ENCODE peak calls at places on chromosomes 3 and 15, in ten cellular contexts. N is H9, C is ovary, O is AG04450, W is WERI-Rb-1, R is dorsolateral prefrontal cortex, T is A549, M is psoas muscle, I is coronary artery, A is MM.1S. B is an unnamed sample.
A peak's percentile ranks its signal among the peaks of the same experiment; 100 is the strongest.

GRCh38 chr3:83011471-83011870 is 1250.0 kb upstream of the GBE1 start:
- DNase-seq in T (no peak), R (no peak), N (no peak), I (no peak), M (no peak), O (no peak), W (no peak), C (no peak), A (no peak), B (no peak)

GRCh38 chr15:99578809-99579208 is 13.0 kb downstream of the MEF2A start:
- DNase-seq in R (no peak), T (no peak), A (no peak), I (no peak), C (no peak), O (no peak), M (no peak), W (no peak), N (no peak), B (no peak)

GRCh38 chr3:105032541-105032940 is 334.2 kb upstream of the ALCAM start:
- DNase-seq in C (no peak), R (no peak), W (no peak), N (no peak), M (no peak), A (no peak), O (no peak), I (no peak), T (no peak), B (no peak)

GRCh38 chr3:52446631-52447511 is 2.0 kb upstream of the SEMA3G start:
- DNase-seq in O (no peak), N (peak; percentile 88), R (peak; percentile 78), W (peak; percentile 76), A (peak; percentile 66), I (no peak), C (no peak), M (peak; percentile 67), T (peak; percentile 63), B (no peak)

GRCh38 chr3:153260681-153261080 is 98.7 kb downstream of the RAP2B start:
- DNase-seq in M (no peak), A (no peak), R (no peak), T (no peak), N (no peak), C (no peak), I (no peak), W (no peak), O (no peak), B (no peak)

GRCh38 chr3:179794355-179794754 is 141.5 kb downstream of the USP13 start:
- DNase-seq in I (no peak), A (no peak), W (peak; percentile 51), M (no peak), R (no peak), O (no peak), C (no peak), N (no peak), T (no peak), B (no peak)

GRCh38 chr3:71447197-71447596 is 136.3 kb downstream of the FOXP1 start:
- DNase-seq in R (no peak), O (no peak), T (no peak), A (no peak), N (no peak), M (no peak), I (no peak), W (no peak), C (no peak), B (no peak)

GRCh38 chr3:122784436-122784835 is 9.2 kb downstream of the HSPBAP1 start:
- DNase-seq in T (no peak), C (no peak), M (no peak), R (no peak), A (no peak), I (no peak), O (no peak), W (no peak), N (no peak), B (peak; percentile 55)

GRCh38 chr15:79682285-79682684 is 214.5 kb downstream of the MTHFS start:
- DNase-seq in O (peak; percentile 27), W (no peak), T (peak; percentile 52), M (peak; percentile 27), R (no peak), C (peak; percentile 8), N (no peak), A (no peak), I (no peak), B (no peak)

GRCh38 chr3:108493862-108494261 is 16.5 kb downstream of the MYH15 start:
- DNase-seq in O (no peak), C (no peak), T (peak; percentile 31), N (peak; percentile 33), M (no peak), W (peak; percentile 33), I (no peak), A (no peak), R (no peak), B (no peak)

GRCh38 chr3:158727499-158728377 is 4.5 kb downstream of the RARRES1 start:
- DNase-seq in T (peak; percentile 79), N (peak; percentile 39), I (no peak), C (peak; percentile 49), O (no peak), R (no peak), M (no peak), A (peak; percentile 81), W (peak; percentile 39), B (no peak)

GRCh38 chr15:69555080-69555479 is 102.5 kb downstream of the RPLP1 start:
- DNase-seq in M (no peak), N (no peak), C (no peak), O (no peak), W (no peak), R (no peak), A (no peak), I (no peak), T (no peak), B (no peak)

GRCh38 chr15:69559440-69560215 is 107.0 kb downstream of the RPLP1 start:
- DNase-seq in M (no peak), C (no peak), A (no peak), N (no peak), W (no peak), T (no peak), O (no peak), R (no peak), I (no peak), B (no peak)

GRCh38 chr15:69556344-69556743 is 103.7 kb downstream of the RPLP1 start:
- DNase-seq in R (no peak), N (no peak), M (no peak), C (no peak), O (no peak), W (no peak), I (no peak), T (peak; percentile 74), A (no peak), B (no peak)

GRCh38 chr15:69558138-69558409 is 105.5 kb downstream of the RPLP1 start:
- DNase-seq in W (no peak), M (no peak), C (no peak), I (no peak), R (no peak), T (no peak), A (no peak), N (no peak), O (no peak), B (no peak)

DNA sequence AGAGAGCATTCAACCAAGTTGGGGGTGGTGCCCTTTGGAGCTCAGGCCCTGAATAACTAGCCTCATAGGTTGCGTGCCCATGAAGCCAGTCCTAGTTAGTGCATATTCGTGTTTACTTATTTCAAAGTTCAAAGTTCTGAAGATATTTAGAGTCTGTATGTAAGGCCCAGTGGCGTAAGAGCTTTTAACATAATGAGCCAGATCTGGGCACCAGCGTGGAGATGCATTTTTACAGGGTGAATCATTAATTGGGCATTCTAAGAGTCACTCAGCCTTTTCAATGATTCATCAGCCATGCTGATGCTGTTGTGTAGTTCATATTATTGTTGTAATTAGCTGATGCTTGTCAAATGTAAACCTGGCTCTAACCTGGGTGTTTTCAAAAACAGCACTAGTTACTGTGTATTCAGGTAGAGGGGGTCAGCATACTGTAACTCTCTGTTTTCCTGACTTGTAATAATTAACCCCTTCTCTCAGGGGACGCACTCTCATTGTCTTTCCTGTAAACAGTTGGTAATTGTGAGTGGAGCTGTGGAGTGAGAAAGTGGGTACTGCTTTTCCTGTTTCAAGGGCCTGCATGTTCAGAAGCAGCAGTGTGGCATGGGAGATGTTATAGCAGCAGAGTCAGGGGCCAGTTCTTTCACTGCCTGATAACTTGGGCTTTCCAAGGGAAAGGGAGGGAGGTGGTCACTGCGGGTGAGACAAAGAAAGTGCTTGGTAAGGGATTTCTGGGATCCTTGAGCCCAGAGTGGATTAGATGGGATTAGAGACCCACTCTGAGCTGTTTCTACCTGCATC is 104.9 kb downstream of the RPLP1 start:
- DNase-seq in O (peak; percentile 75), N (no peak), A (no peak), W (peak; percentile 66), C (no peak), R (no peak), M (no peak), I (no peak), T (peak; percentile 96), B (peak; percentile 56)
- H3K27ac ChIP-seq in O (peak overlapping the region; percentile 66), N (no peak overlapping the region), A (no peak overlapping the region), W (no peak overlapping the region), C (no peak overlapping the region), R (no peak overlapping the region), M (no peak overlapping the region), I (peak overlapping the region; percentile 78), T (peak overlapping the region; percentile 87), B (no peak overlapping the region)

GRCh38 chr3:127789051-127789450 is 33.3 kb downstream of the MGLL start:
- DNase-seq in A (no peak), M (no peak), N (no peak), T (no peak), C (no peak), R (no peak), I (no peak), O (no peak), W (no peak), B (no peak)
- H3K27ac ChIP-seq in A (no peak overlapping the region), M (peak overlapping the region; percentile 92), N (no peak overlapping the region), T (peak overlapping the region; percentile 80), C (no peak overlapping the region), R (no peak overlapping the region), I (peak overlapping the region; percentile 88), O (no peak overlapping the region), W (no peak overlapping the region), B (no peak overlapping the region)

GRCh38 chr3:100449214-100449613 is 43.2 kb upstream of the TMEM45A start:
- DNase-seq in M (no peak), N (no peak), C (no peak), I (no peak), A (no peak), O (no peak), T (no peak), R (no peak), W (no peak), B (no peak)
- H3K27ac ChIP-seq in M (no peak overlapping the region), N (no peak overlapping the region), C (no peak overlapping the region), I (no peak overlapping the region), A (no peak overlapping the region), O (no peak overlapping the region), T (no peak overlapping the region), R (no peak overlapping the region), W (no peak overlapping the region), B (no peak overlapping the region)

DNA sequence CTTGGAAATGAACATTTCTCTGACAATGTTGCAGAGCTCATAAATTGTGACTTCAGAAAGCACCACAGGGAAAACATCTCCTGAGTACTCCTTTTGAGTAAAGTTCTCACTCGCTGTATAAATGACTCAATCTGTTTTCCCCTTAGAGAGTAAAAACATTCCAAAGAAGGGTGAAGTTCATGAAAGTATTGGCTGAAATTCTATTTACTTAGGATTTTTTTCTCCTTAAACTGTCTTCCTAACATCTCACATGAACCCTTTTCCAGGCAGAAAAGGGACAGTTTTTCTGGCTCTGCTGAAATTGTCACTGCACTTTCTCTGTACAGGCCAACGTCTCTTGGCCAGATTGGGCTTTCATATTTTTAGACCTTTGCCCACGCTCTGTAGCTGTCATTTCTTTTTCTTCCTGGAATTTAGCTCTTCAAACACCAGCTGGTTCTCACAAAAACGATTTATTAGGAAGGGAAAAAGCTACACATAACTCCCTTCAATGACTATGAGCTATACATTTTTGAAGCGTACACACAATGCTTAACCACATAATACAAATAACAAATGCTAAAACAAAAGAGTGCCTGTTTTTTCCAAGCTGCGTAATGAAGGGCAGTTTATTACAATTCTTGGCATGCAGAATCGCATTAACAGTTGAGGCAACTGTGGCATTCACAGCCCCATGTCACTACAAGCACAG is 216.1 kb downstream of the ATP8B4 start:
- DNase-seq in C (no peak), T (peak; percentile 39), R (no peak), M (no peak), I (no peak), W (no peak), A (no peak), N (no peak), O (no peak), B (no peak)
- H3K27ac ChIP-seq in C (peak overlapping the region; percentile 85), T (peak overlapping the region; percentile 84), R (peak overlapping the region; percentile 90), M (peak overlapping the region; percentile 65), I (peak overlapping the region; percentile 77), W (no peak overlapping the region), A (no peak overlapping the region), N (no peak overlapping the region), O (peak overlapping the region; percentile 74), B (no peak overlapping the region)